ENCODE peak calls at places on chromosome 6, in ten cellular contexts. A, G, C, J, B, U, K, X, O and F are unnamed samples.
A peak's percentile ranks its signal among the peaks of the same experiment; 100 is the strongest.

GRCh38 chr6:7317538-7317937 is 4.5 kb upstream of the SSR1 start:
- DNase-seq in A (no peak), G (no peak), C (no peak), J (no peak), B (no peak), U (no peak), K (no peak), X (no peak), O (no peak), F (no peak)

GRCh38 chr6:90175627-90176538 is 120.8 kb downstream of the BACH2 start:
- DNase-seq in A (no peak), G (no peak), C (peak; percentile 84), J (no peak), B (peak; percentile 18), U (no peak), K (no peak), X (no peak), O (no peak), F (no peak)

GRCh38 chr6:156719720-156720563 is 57.2 kb upstream of the ARID1B start:
- DNase-seq in A (peak; percentile 70), G (peak; percentile 91), C (peak; percentile 83), J (peak; percentile 88), B (peak; percentile 90), U (peak; percentile 41), K (peak; percentile 88), X (peak; percentile 97), O (peak; percentile 34), F (peak; percentile 59)

GRCh38 chr6:7769702-7770101 is 43.8 kb downstream of the BMP6 start:
- DNase-seq in A (no peak), G (peak; percentile 73), C (no peak), J (peak; percentile 78), B (no peak), U (no peak), K (no peak), X (peak; percentile 15), O (no peak), F (no peak)

GRCh38 chr6:160300076-160300695 is 41.6 kb upstream of the SLC22A2 start:
- DNase-seq in A (no peak), G (no peak), C (no peak), J (no peak), B (no peak), U (no peak), K (no peak), X (no peak), O (no peak), F (no peak)

GRCh38 chr6:147566244-147566898 is 57.9 kb downstream of the SAMD5 start:
- DNase-seq in A (no peak), G (no peak), C (no peak), J (peak; percentile 10), B (no peak), U (no peak), K (no peak), X (no peak), O (no peak), F (no peak)

GRCh38 chr6:156992396-156992795 is 215.2 kb downstream of the ARID1B start:
- DNase-seq in A (no peak), G (no peak), C (no peak), J (no peak), B (no peak), U (no peak), K (no peak), X (peak; percentile 29), O (no peak), F (no peak)

GRCh38 chr6:129555206-129555832 is 154.7 kb downstream of the ARHGAP18 start:
- DNase-seq in A (no peak), G (no peak), C (no peak), J (no peak), B (no peak), U (no peak), K (peak; percentile 44), X (peak; percentile 77), O (no peak), F (no peak)

GRCh38 chr6:33092385-33092784 is 16.6 kb downstream of the HLA-DPB1 start:
- DNase-seq in A (no peak), G (no peak), C (no peak), J (no peak), B (no peak), U (no peak), K (no peak), X (no peak), O (no peak), F (no peak)

GRCh38 chr6:153401751-153402150 is 270.7 kb upstream of the RGS17 start:
- DNase-seq in A (no peak), G (peak; percentile 79), C (no peak), J (no peak), B (no peak), U (no peak), K (no peak), X (no peak), O (no peak), F (no peak)

GRCh38 chr6:109874086-109874485 is 104.0 kb upstream of the GPR6 start:
- DNase-seq in A (no peak), G (no peak), C (no peak), J (no peak), B (no peak), U (no peak), K (no peak), X (no peak), O (no peak), F (no peak)

GRCh38 chr6:72246926-72247325 is 360.6 kb downstream of the RIMS1 start:
- DNase-seq in A (no peak), G (peak; percentile 22), C (no peak), J (no peak), B (no peak), U (no peak), K (no peak), X (no peak), O (no peak), F (no peak)

GRCh38 chr6:112253505-112253841 is 894 bp downstream of the LAMA4 start:
- DNase-seq in A (no peak), G (peak; percentile 3), C (peak; percentile 20), J (peak; percentile 51), B (no peak), U (no peak), K (no peak), X (no peak), O (no peak), F (no peak)

GRCh38 chr6:47335456-47335855 is 25.8 kb upstream of the TNFRSF21 start:
- DNase-seq in A (no peak), G (no peak), C (no peak), J (peak; percentile 7), B (peak; percentile 96), U (no peak), K (no peak), X (no peak), O (no peak), F (no peak)

GRCh38 chr6:170082531-170083187 is 208.2 kb downstream of the DLL1 start:
- DNase-seq in A (no peak), G (peak; percentile 12), C (peak; percentile 23), J (no peak), B (peak; percentile 51), U (no peak), K (no peak), X (no peak), O (no peak), F (no peak)

GRCh38 chr6:72621243-72622093 is at the start of gene KCNQ5:
- DNase-seq in A (no peak), G (no peak), C (peak; percentile 35), J (no peak), B (no peak), U (no peak), K (no peak), X (peak; percentile 15), O (no peak), F (no peak)

GRCh38 chr6:103672169-103672568 is 1187.5 kb downstream of the HACE1 start:
- DNase-seq in A (no peak), G (peak; percentile 49), C (no peak), J (no peak), B (no peak), U (no peak), K (no peak), X (no peak), O (no peak), F (no peak)

GRCh38 chr6:169098136-169098535 is 155.5 kb downstream of the THBS2 start:
- DNase-seq in A (no peak), G (no peak), C (no peak), J (no peak), B (no peak), U (no peak), K (no peak), X (no peak), O (no peak), F (no peak)

GRCh38 chr6:16400248-16400760 is 161.9 kb downstream of the GMPR start:
- DNase-seq in A (no peak), G (no peak), C (no peak), J (no peak), B (no peak), U (no peak), K (no peak), X (no peak), O (no peak), F (no peak)

GRCh38 chr6:36028088-36028886 is 679 bp downstream of the MAPK14 start:
- DNase-seq in A (no peak), G (peak; percentile 26), C (peak; percentile 67), J (peak; percentile 27), B (no peak), U (peak; percentile 18), K (peak; percentile 18), X (peak; percentile 26), O (peak; percentile 18), F (peak; percentile 34)

GRCh38 chr6:156943167-156943566 is 166.0 kb downstream of the ARID1B start:
- DNase-seq in A (no peak), G (no peak), C (no peak), J (no peak), B (no peak), U (no peak), K (no peak), X (no peak), O (no peak), F (no peak)

GRCh38 chr6:121443953-121444590 is 8.6 kb downstream of the GJA1 start:
- DNase-seq in A (no peak), G (no peak), C (no peak), J (peak; percentile 56), B (no peak), U (no peak), K (no peak), X (peak; percentile 42), O (no peak), F (no peak)

GRCh38 chr6:169707772-169708171 is 5.8 kb downstream of the C6orf120 start:
- DNase-seq in A (no peak), G (no peak), C (no peak), J (no peak), B (peak; percentile 80), U (no peak), K (no peak), X (no peak), O (no peak), F (no peak)

GRCh38 chr6:21325201-21325856 is 268.2 kb upstream of the SOX4 start:
- DNase-seq in A (no peak), G (peak; percentile 59), C (no peak), J (no peak), B (no peak), U (no peak), K (no peak), X (no peak), O (no peak), F (no peak)

GRCh38 chr6:6884193-6884627 is 223.6 kb upstream of the RREB1 start:
- DNase-seq in A (no peak), G (no peak), C (no peak), J (no peak), B (peak; percentile 88), U (no peak), K (no peak), X (peak; percentile 64), O (no peak), F (no peak)